ENCODE peak calls at places on chromosome 14, in eight cellular contexts. G is stimulated activated CD8-positive, alpha-beta memory T cell treated with anti-CD3 and anti-CD28 coated beads, Interleukin-4, amount 100 ng/mL, for 1 hour; O is aorta; B is body of pancreas; F is HTR-8/SVneo; L is NCI-H187 treated with DMSO at 0.1 percent for 48 hours; H is T-helper 2 cell; V is EL. X is an unnamed sample.

GRCh38 chr14:52402812-52403526 is 88.9 kb downstream of the PTGER2 start:
- DNase-seq in V (peak; percentile 36), F (no peak), O (no peak), B (no peak), H (peak; percentile 85), L (no peak), G (no peak), X (no peak)

GRCh38 chr14:92532490-92533163 is 19.0 kb downstream of the RIN3 start:
- DNase-seq in V (no peak), H (no peak), B (no peak), G (no peak), F (no peak), L (no peak), O (no peak), X (no peak)

GRCh38 chr14:37753459-37753858 is 158.0 kb downstream of the TTC6 start:
- DNase-seq in V (no peak), H (no peak), G (no peak), F (no peak), B (no peak), L (no peak), O (no peak), X (no peak)

GRCh38 chr14:98931911-98932310 is 340.1 kb downstream of the BCL11B start:
- DNase-seq in G (peak; percentile 47), V (no peak), B (no peak), H (peak; percentile 93), O (no peak), F (no peak), L (no peak), X (peak; percentile 21)

GRCh38 chr14:45939572-45939971 is 686.6 kb upstream of the MIS18BP1 start:
- DNase-seq in L (no peak), B (no peak), G (no peak), V (no peak), O (no peak), H (no peak), F (no peak), X (no peak)

GRCh38 chr14:82657186-82657675 is 1123.6 kb upstream of the SEL1L start:
- DNase-seq in V (no peak), B (no peak), G (no peak), O (no peak), H (no peak), L (no peak), F (no peak), X (no peak)

GRCh38 chr14:67003009-67003753 is 186.1 kb upstream of the GARIN2 start:
- DNase-seq in V (peak; percentile 23), O (no peak), H (no peak), G (no peak), L (no peak), F (no peak), B (no peak), X (no peak)

GRCh38 chr14:52086755-52087154 is 17.9 kb upstream of the NID2 start:
- DNase-seq in L (no peak), G (no peak), F (no peak), V (no peak), B (no peak), O (no peak), H (no peak), X (no peak)

GRCh38 chr14:50937325-50937724 is 7.0 kb downstream of the PYGL start:
- DNase-seq in F (peak; percentile 28), B (no peak), O (no peak), V (peak; percentile 82), G (no peak), L (no peak), H (no peak), X (no peak)

GRCh38 chr14:88426271-88426670 is 40.8 kb downstream of the SPATA7 start:
- DNase-seq in H (no peak), F (no peak), L (no peak), O (no peak), B (no peak), V (peak; percentile 86), G (no peak), X (no peak)

GRCh38 chr14:34713681-34714319 is 593 bp downstream of the CFL2 start:
- DNase-seq in V (peak; percentile 80), B (peak; percentile 33), G (no peak), O (peak; percentile 64), L (no peak), F (no peak), H (peak; percentile 34), X (no peak)

GRCh38 chr14:101561145-101561896 is at the start of gene DIO3:
- DNase-seq in G (no peak), B (peak; percentile 20), F (peak; percentile 66), V (no peak), H (no peak), O (no peak), L (no peak), X (no peak)

GRCh38 chr14:31692376-31692781 is 131.2 kb downstream of the NUBPL start:
- DNase-seq in O (no peak), V (no peak), H (no peak), F (no peak), G (no peak), B (no peak), L (no peak), X (no peak)

GRCh38 chr14:68941820-68942219 is 37.3 kb downstream of the ACTN1 start:
- DNase-seq in G (no peak), O (peak; percentile 84), H (no peak), F (peak; percentile 100), B (peak; percentile 64), V (peak; percentile 100), L (no peak), X (peak; percentile 98)

GRCh38 chr14:31492759-31493498 is 5.1 kb upstream of the GPR33 start:
- DNase-seq in B (no peak), O (no peak), H (no peak), G (no peak), L (no peak), V (no peak), F (no peak), X (no peak)

GRCh38 chr14:74299061-74299545 is 3.6 kb downstream of the ABCD4 start:
- DNase-seq in O (no peak), B (no peak), F (no peak), L (no peak), G (no peak), V (peak; percentile 53), H (peak; percentile 18), X (no peak)

GRCh38 chr14:60275932-60276331 is 26.9 kb downstream of the PPM1A start:
- DNase-seq in B (no peak), L (no peak), F (no peak), G (no peak), V (no peak), H (no peak), O (no peak), X (no peak)

GRCh38 chr14:100421756-100422470 is 98.8 kb downstream of the SLC25A47 start:
- DNase-seq in G (no peak), H (no peak), B (no peak), O (no peak), V (no peak), F (no peak), L (no peak), X (no peak)

X was measured in RWPE2.